ENCODE peak calls at places on chromosomes 3 and 15, in seven cellular contexts. One of them, this sample, is unnamed.

GRCh38 chr3:28267984-28268849 is 26.8 kb downstream of the CMC1 start:
- DNase-seq in CD8-positive, alpha-beta memory T cell: no peak
- DNase-seq in CD4-positive, alpha-beta memory T cell: no peak
- DNase-seq in ascending aorta: no peak
- DNase-seq in CD4-positive, alpha-beta T cell: no peak
- DNase-seq in Peyer's patch: no peak
- DNase-seq in tibial nerve: no peak
- DNase-seq in this sample: no peak

GRCh38 chr3:156509209-156510174 is 45.4 kb downstream of the SSR3 start:
- DNase-seq in CD4-positive, alpha-beta memory T cell: peak
- DNase-seq in Peyer's patch: no peak
- DNase-seq in CD4-positive, alpha-beta T cell: no peak
- DNase-seq in CD8-positive, alpha-beta memory T cell: no peak
- DNase-seq in ascending aorta: no peak
- DNase-seq in tibial nerve: peak
- DNase-seq in this sample: no peak

GRCh38 chr3:53026423-53027162 is 19.3 kb downstream of the SFMBT1 start:
- DNase-seq in CD4-positive, alpha-beta T cell: no peak
- DNase-seq in Peyer's patch: no peak
- DNase-seq in tibial nerve: no peak
- DNase-seq in CD8-positive, alpha-beta memory T cell: no peak
- DNase-seq in ascending aorta: no peak
- DNase-seq in CD4-positive, alpha-beta memory T cell: no peak
- DNase-seq in this sample: no peak

GRCh38 chr3:17030956-17031652 is 146.3 kb downstream of the PLCL2 start:
- DNase-seq in Peyer's patch: no peak
- DNase-seq in tibial nerve: no peak
- DNase-seq in CD8-positive, alpha-beta memory T cell: no peak
- DNase-seq in CD4-positive, alpha-beta T cell: no peak
- DNase-seq in ascending aorta: no peak
- DNase-seq in CD4-positive, alpha-beta memory T cell: no peak
- DNase-seq in this sample: no peak

GRCh38 chr3:189167027-189167766 is 4.6 kb upstream of the TPRG1 start:
- DNase-seq in ascending aorta: no peak
- DNase-seq in tibial nerve: no peak
- DNase-seq in Peyer's patch: peak
- DNase-seq in CD4-positive, alpha-beta memory T cell: no peak
- DNase-seq in CD4-positive, alpha-beta T cell: no peak
- DNase-seq in CD8-positive, alpha-beta memory T cell: no peak
- DNase-seq in this sample: no peak

GRCh38 chr3:15409774-15410173 is 17.6 kb downstream of the METTL6 start:
- DNase-seq in tibial nerve: no peak
- DNase-seq in CD8-positive, alpha-beta memory T cell: no peak
- DNase-seq in CD4-positive, alpha-beta memory T cell: no peak
- DNase-seq in Peyer's patch: no peak
- DNase-seq in CD4-positive, alpha-beta T cell: no peak
- DNase-seq in ascending aorta: no peak
- DNase-seq in this sample: no peak

GRCh38 chr3:133506215-133506901 is 67.1 kb upstream of the CDV3 start:
- DNase-seq in Peyer's patch: no peak
- DNase-seq in ascending aorta: no peak
- DNase-seq in CD4-positive, alpha-beta T cell: peak
- DNase-seq in tibial nerve: peak
- DNase-seq in CD4-positive, alpha-beta memory T cell: peak
- DNase-seq in CD8-positive, alpha-beta memory T cell: no peak
- DNase-seq in this sample: no peak

GRCh38 chr3:50264389-50264963 is 4.5 kb upstream of the SEMA3B start:
- DNase-seq in CD4-positive, alpha-beta memory T cell: no peak
- DNase-seq in CD8-positive, alpha-beta memory T cell: no peak
- DNase-seq in ascending aorta: peak
- DNase-seq in tibial nerve: peak
- DNase-seq in Peyer's patch: peak
- DNase-seq in CD4-positive, alpha-beta T cell: no peak
- DNase-seq in this sample: peak

GRCh38 chr3:89367166-89367565 is 259.7 kb downstream of the EPHA3 start:
- DNase-seq in ascending aorta: no peak
- DNase-seq in Peyer's patch: no peak
- DNase-seq in tibial nerve: no peak
- DNase-seq in CD8-positive, alpha-beta memory T cell: no peak
- DNase-seq in CD4-positive, alpha-beta T cell: no peak
- DNase-seq in CD4-positive, alpha-beta memory T cell: no peak
- DNase-seq in this sample: no peak

GRCh38 chr3:168213920-168214319 is 118.2 kb upstream of the GOLIM4 start:
- DNase-seq in CD4-positive, alpha-beta T cell: no peak
- DNase-seq in Peyer's patch: no peak
- DNase-seq in ascending aorta: no peak
- DNase-seq in tibial nerve: no peak
- DNase-seq in CD8-positive, alpha-beta memory T cell: no peak
- DNase-seq in CD4-positive, alpha-beta memory T cell: no peak
- DNase-seq in this sample: no peak

GRCh38 chr3:126811530-126811929 is 107.5 kb downstream of the CHCHD6 start:
- DNase-seq in tibial nerve: no peak
- DNase-seq in CD4-positive, alpha-beta memory T cell: no peak
- DNase-seq in ascending aorta: no peak
- DNase-seq in Peyer's patch: no peak
- DNase-seq in CD8-positive, alpha-beta memory T cell: no peak
- DNase-seq in CD4-positive, alpha-beta T cell: no peak
- DNase-seq in this sample: no peak

GRCh38 chr15:76533995-76534394 is 197.4 kb downstream of the ISL2 start:
- DNase-seq in ascending aorta: no peak
- DNase-seq in Peyer's patch: no peak
- DNase-seq in CD8-positive, alpha-beta memory T cell: no peak
- DNase-seq in CD4-positive, alpha-beta memory T cell: no peak
- DNase-seq in tibial nerve: no peak
- DNase-seq in CD4-positive, alpha-beta T cell: no peak
- DNase-seq in this sample: no peak

GRCh38 chr15:64249842-64250575 is 87.2 kb upstream of the PPIB start:
- DNase-seq in Peyer's patch: no peak
- DNase-seq in ascending aorta: no peak
- DNase-seq in tibial nerve: no peak
- DNase-seq in CD4-positive, alpha-beta memory T cell: no peak
- DNase-seq in CD8-positive, alpha-beta memory T cell: no peak
- DNase-seq in CD4-positive, alpha-beta T cell: no peak
- DNase-seq in this sample: no peak

GRCh38 chr3:25573386-25574171 is 91.1 kb downstream of the TOP2B start:
- DNase-seq in CD4-positive, alpha-beta memory T cell: no peak
- DNase-seq in tibial nerve: no peak
- DNase-seq in CD8-positive, alpha-beta memory T cell: no peak
- DNase-seq in Peyer's patch: no peak
- DNase-seq in CD4-positive, alpha-beta T cell: no peak
- DNase-seq in ascending aorta: no peak
- DNase-seq in this sample: no peak

GRCh38 chr15:51223771-51224229 is 114.6 kb downstream of the CYP19A1 start:
- DNase-seq in CD8-positive, alpha-beta memory T cell: no peak
- DNase-seq in ascending aorta: peak
- DNase-seq in tibial nerve: no peak
- DNase-seq in Peyer's patch: no peak
- DNase-seq in CD4-positive, alpha-beta memory T cell: no peak
- DNase-seq in CD4-positive, alpha-beta T cell: no peak
- DNase-seq in this sample: peak

GRCh38 chr3:4988815-4989648 is 9.8 kb downstream of the BHLHE40 start:
- DNase-seq in CD4-positive, alpha-beta memory T cell: no peak
- DNase-seq in tibial nerve: peak
- DNase-seq in Peyer's patch: no peak
- DNase-seq in ascending aorta: peak
- DNase-seq in CD8-positive, alpha-beta memory T cell: no peak
- DNase-seq in CD4-positive, alpha-beta T cell: no peak
- DNase-seq in this sample: peak

GRCh38 chr3:134752761-134753461 is 42.1 kb upstream of the EPHB1 start:
- DNase-seq in CD4-positive, alpha-beta memory T cell: no peak
- DNase-seq in tibial nerve: no peak
- DNase-seq in Peyer's patch: no peak
- DNase-seq in CD8-positive, alpha-beta memory T cell: no peak
- DNase-seq in CD4-positive, alpha-beta T cell: no peak
- DNase-seq in ascending aorta: no peak
- DNase-seq in this sample: peak

GRCh38 chr15:68658641-68659358 is 80.0 kb downstream of the CORO2B start:
- DNase-seq in CD8-positive, alpha-beta memory T cell: no peak
- DNase-seq in ascending aorta: peak
- DNase-seq in CD4-positive, alpha-beta memory T cell: no peak
- DNase-seq in tibial nerve: no peak
- DNase-seq in CD4-positive, alpha-beta T cell: no peak
- DNase-seq in Peyer's patch: no peak
- DNase-seq in this sample: no peak

DNA sequence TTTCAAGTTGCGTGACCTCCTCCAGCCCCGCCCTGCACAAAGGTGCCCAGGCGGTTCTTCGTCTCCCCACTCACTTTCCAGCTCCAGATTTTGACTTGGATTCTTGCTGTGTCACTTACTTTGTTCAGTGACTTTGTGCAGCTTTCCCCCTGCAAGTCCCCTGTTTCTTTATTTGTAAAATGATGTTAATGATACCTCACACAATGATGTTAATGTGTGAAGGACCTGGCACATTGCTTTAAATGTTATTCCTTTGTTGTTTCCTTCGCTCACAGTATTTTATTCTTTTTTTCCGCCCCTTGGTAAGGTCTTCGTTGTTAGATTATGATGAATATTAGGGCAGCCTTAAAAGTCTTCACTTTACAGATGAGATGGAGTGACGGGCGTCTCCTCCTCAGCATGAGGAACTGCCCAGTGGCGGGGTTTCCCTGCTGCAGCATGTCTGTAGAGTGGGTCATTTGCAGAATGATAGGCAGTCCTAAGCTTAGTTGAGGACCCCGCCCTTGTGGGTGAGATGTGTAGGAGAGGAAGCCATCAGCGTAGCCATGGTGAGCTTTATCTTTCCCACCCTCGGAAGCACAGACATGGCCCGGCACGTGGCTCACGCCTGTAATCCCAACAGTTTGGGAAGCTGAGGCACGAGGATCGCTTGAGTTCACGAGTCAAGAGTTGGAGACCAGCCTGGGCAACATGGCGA is 728 bp downstream of the NIT2 start:
- DNase-seq in CD8-positive, alpha-beta memory T cell: no peak
- DNase-seq in ascending aorta: no peak
- DNase-seq in Peyer's patch: peak
- DNase-seq in tibial nerve: no peak
- DNase-seq in CD4-positive, alpha-beta memory T cell: peak
- DNase-seq in CD4-positive, alpha-beta T cell: no peak
- DNase-seq in this sample: no peak
- H3K27ac ChIP-seq in CD8-positive, alpha-beta memory T cell: peak
- H3K27ac ChIP-seq in ascending aorta: peak
- H3K27ac ChIP-seq in Peyer's patch: peak
- H3K27ac ChIP-seq in tibial nerve: peak
- H3K27ac ChIP-seq in CD4-positive, alpha-beta memory T cell: peak
- H3K27ac ChIP-seq in CD4-positive, alpha-beta T cell: no peak
- H3K27ac ChIP-seq in this sample: peak

DNA sequence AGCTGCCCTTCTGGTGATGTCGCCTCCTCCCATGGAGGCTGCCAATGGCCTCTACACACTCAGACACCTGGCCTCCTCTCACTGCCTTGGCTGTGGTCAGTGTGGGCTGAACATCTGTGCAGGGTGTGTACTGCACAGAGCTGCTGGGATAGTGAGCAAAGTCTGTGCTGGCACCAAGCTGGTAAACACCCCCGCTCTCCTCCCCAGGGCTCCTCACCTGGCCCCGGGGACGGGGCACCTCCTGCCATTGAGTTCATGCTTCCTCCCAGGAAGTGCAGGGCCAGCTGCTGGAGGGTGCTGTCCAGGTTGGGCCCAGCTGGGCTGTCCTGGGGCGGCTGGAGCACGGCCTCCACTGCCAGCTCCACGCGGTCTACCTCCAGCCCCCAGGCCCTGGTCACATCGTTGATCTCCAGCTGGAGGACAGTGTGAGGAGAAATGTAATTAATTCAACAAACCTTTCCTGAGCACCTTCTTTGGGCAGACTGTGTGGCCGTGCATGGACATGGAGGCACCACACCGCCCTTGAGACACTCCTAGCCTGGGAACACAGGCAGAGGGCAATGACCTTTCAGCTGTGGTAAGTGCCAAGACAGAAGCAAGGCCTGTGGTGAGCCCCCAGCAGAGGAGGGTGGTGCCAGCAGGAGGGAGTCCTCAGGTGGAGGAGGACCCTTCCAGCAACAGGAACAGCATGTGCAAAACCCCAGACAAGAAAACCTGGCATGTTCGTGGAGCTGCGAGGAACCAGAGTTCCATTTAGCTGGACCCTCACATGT is 6.8 kb downstream of the STOML1 start:
- DNase-seq in Peyer's patch: no peak
- DNase-seq in CD4-positive, alpha-beta T cell: no peak
- DNase-seq in CD8-positive, alpha-beta memory T cell: no peak
- DNase-seq in ascending aorta: no peak
- DNase-seq in CD4-positive, alpha-beta memory T cell: no peak
- DNase-seq in tibial nerve: no peak
- DNase-seq in this sample: no peak
- H3K27ac ChIP-seq in Peyer's patch: peak
- H3K27ac ChIP-seq in CD4-positive, alpha-beta T cell: no peak
- H3K27ac ChIP-seq in CD8-positive, alpha-beta memory T cell: no peak
- H3K27ac ChIP-seq in ascending aorta: peak
- H3K27ac ChIP-seq in CD4-positive, alpha-beta memory T cell: no peak
- H3K27ac ChIP-seq in tibial nerve: no peak
- H3K27ac ChIP-seq in this sample: peak

GRCh38 chr3:14358426-14359211 is 43.8 kb upstream of the SLC6A6 start:
- DNase-seq in tibial nerve: peak
- DNase-seq in ascending aorta: no peak
- DNase-seq in Peyer's patch: no peak
- DNase-seq in CD4-positive, alpha-beta T cell: no peak
- DNase-seq in CD4-positive, alpha-beta memory T cell: no peak
- DNase-seq in CD8-positive, alpha-beta memory T cell: no peak
- DNase-seq in this sample: peak
- H3K27ac ChIP-seq in tibial nerve: no peak
- H3K27ac ChIP-seq in ascending aorta: no peak
- H3K27ac ChIP-seq in Peyer's patch: peak
- H3K27ac ChIP-seq in CD4-positive, alpha-beta T cell: no peak
- H3K27ac ChIP-seq in CD4-positive, alpha-beta memory T cell: no peak
- H3K27ac ChIP-seq in CD8-positive, alpha-beta memory T cell: no peak
- H3K27ac ChIP-seq in this sample: no peak

DNA sequence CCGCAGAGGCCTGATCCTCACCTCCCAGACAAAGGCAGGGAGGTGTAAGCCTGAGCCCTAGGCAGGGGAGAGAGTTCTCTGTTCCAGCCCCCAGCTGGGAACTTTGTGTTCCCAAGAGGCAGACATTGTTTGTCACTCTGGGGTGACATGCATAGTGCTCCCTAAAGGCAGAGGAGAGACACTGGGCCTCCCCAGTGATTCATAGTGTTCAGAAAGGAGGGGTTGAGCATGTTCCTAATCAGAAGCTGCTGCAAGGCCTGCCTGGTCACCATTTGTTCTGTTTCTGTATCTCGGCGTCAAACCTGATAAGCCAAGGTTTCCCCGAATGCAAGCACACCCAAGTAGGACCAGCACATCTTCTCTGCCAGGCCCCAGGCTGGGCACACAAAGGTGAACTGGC is 24.0 kb upstream of the SLC6A6 start:
- DNase-seq in tibial nerve: no peak
- DNase-seq in CD4-positive, alpha-beta memory T cell: no peak
- DNase-seq in ascending aorta: no peak
- DNase-seq in Peyer's patch: no peak
- DNase-seq in CD8-positive, alpha-beta memory T cell: no peak
- DNase-seq in CD4-positive, alpha-beta T cell: no peak
- DNase-seq in this sample: no peak
- H3K27ac ChIP-seq in tibial nerve: no peak
- H3K27ac ChIP-seq in CD4-positive, alpha-beta memory T cell: no peak
- H3K27ac ChIP-seq in ascending aorta: no peak
- H3K27ac ChIP-seq in Peyer's patch: no peak
- H3K27ac ChIP-seq in CD8-positive, alpha-beta memory T cell: no peak
- H3K27ac ChIP-seq in CD4-positive, alpha-beta T cell: no peak
- H3K27ac ChIP-seq in this sample: peak

GRCh38 chr3:49171775-49172500 is 540 bp downstream of the KLHDC8B start:
- DNase-seq in CD4-positive, alpha-beta T cell: no peak
- DNase-seq in Peyer's patch: no peak
- DNase-seq in CD8-positive, alpha-beta memory T cell: no peak
- DNase-seq in CD4-positive, alpha-beta memory T cell: no peak
- DNase-seq in tibial nerve: no peak
- DNase-seq in ascending aorta: no peak
- DNase-seq in this sample: peak
- H3K27ac ChIP-seq in CD4-positive, alpha-beta T cell: no peak
- H3K27ac ChIP-seq in Peyer's patch: peak
- H3K27ac ChIP-seq in CD8-positive, alpha-beta memory T cell: peak
- H3K27ac ChIP-seq in CD4-positive, alpha-beta memory T cell: peak
- H3K27ac ChIP-seq in tibial nerve: peak
- H3K27ac ChIP-seq in ascending aorta: peak
- H3K27ac ChIP-seq in this sample: peak

GRCh38 chr15:62896969-62897486 is 145.5 kb upstream of the TPM1 start:
- DNase-seq in tibial nerve: peak
- DNase-seq in CD8-positive, alpha-beta memory T cell: no peak
- DNase-seq in CD4-positive, alpha-beta T cell: no peak
- DNase-seq in CD4-positive, alpha-beta memory T cell: no peak
- DNase-seq in ascending aorta: peak
- DNase-seq in Peyer's patch: peak
- DNase-seq in this sample: peak
- H3K27ac ChIP-seq in tibial nerve: no peak
- H3K27ac ChIP-seq in CD8-positive, alpha-beta memory T cell: no peak
- H3K27ac ChIP-seq in CD4-positive, alpha-beta T cell: no peak
- H3K27ac ChIP-seq in CD4-positive, alpha-beta memory T cell: no peak
- H3K27ac ChIP-seq in ascending aorta: peak
- H3K27ac ChIP-seq in Peyer's patch: peak
- H3K27ac ChIP-seq in this sample: peak

This sample was measured in right atrium auricular region.